ENCODE peak calls at places on chromosome 13, in nine cellular contexts. G, K, S, H, T, Y, C, V and Q are unnamed samples.

GRCh38 chr13:68428292-68428691 is 1198.2 kb upstream of the PCDH9 start:
- DNase-seq in G (no peak), K (no peak), S (no peak), H (no peak), T (no peak), Y (no peak), C (no peak), V (no peak), Q (no peak)

GRCh38 chr13:112605531-112605990 is 17.6 kb upstream of the TUBGCP3 start:
- DNase-seq in G (no peak), K (no peak), S (no peak), H (no peak), T (no peak), Y (no peak), C (no peak), V (no peak), Q (no peak)

GRCh38 chr13:22926176-22927007 is 254.4 kb upstream of the SGCG start:
- DNase-seq in G (peak), K (no peak), S (no peak), H (no peak), T (peak), Y (peak), C (peak), V (peak), Q (no peak)

GRCh38 chr13:49933511-49933910 is 2.6 kb downstream of the SPRYD7 start:
- DNase-seq in G (no peak), K (no peak), S (no peak), H (no peak), T (no peak), Y (no peak), C (no peak), V (no peak), Q (no peak)

GRCh38 chr13:44040070-44040753 is 160.5 kb downstream of the LACC1 start:
- DNase-seq in G (no peak), K (no peak), S (no peak), H (no peak), T (no peak), Y (no peak), C (no peak), V (peak), Q (no peak)

GRCh38 chr13:105878119-105878518 is 657.3 kb downstream of the EFNB2 start:
- DNase-seq in G (no peak), K (no peak), S (no peak), H (no peak), T (no peak), Y (no peak), C (no peak), V (no peak), Q (no peak)

GRCh38 chr13:47594833-47595232 is 406.2 kb downstream of the SUCLA2 start:
- DNase-seq in G (no peak), K (no peak), S (no peak), H (no peak), T (no peak), Y (no peak), C (no peak), V (no peak), Q (peak)

GRCh38 chr13:99151516-99151915 is 49.1 kb upstream of the UBAC2 start:
- DNase-seq in G (no peak), K (no peak), S (no peak), H (no peak), T (no peak), Y (no peak), C (no peak), V (peak), Q (no peak)

GRCh38 chr13:27791901-27792392 is 336 bp upstream of the GSX1 start:
- DNase-seq in G (no peak), K (no peak), S (no peak), H (no peak), T (no peak), Y (no peak), C (no peak), V (no peak), Q (no peak)

GRCh38 chr13:28499579-28499978 is 4.7 kb upstream of the FLT1 start:
- DNase-seq in G (no peak), K (no peak), S (no peak), H (no peak), T (no peak), Y (no peak), C (no peak), V (no peak), Q (no peak)

GRCh38 chr13:41457589-41458186 is 338 bp downstream of the RGCC start:
- DNase-seq in G (peak), K (peak), S (no peak), H (no peak), T (no peak), Y (no peak), C (no peak), V (no peak), Q (no peak)

GRCh38 chr13:98746968-98747367 is 5.5 kb downstream of the SLC15A1 start:
- DNase-seq in G (no peak), K (no peak), S (no peak), H (no peak), T (no peak), Y (no peak), C (no peak), V (no peak), Q (no peak)

GRCh38 chr13:81017525-81018152 is 676.7 kb upstream of the SPRY2 start:
- DNase-seq in G (no peak), K (no peak), S (no peak), H (no peak), T (peak), Y (no peak), C (no peak), V (peak), Q (peak)

GRCh38 chr13:68940049-68940448 is 1167.6 kb upstream of the ATXN8OS start:
- DNase-seq in G (no peak), K (no peak), S (no peak), H (no peak), T (peak), Y (no peak), C (no peak), V (no peak), Q (no peak)

GRCh38 chr13:36819811-36820140 is 754 bp downstream of the RFXAP start:
- DNase-seq in G (peak), K (no peak), S (no peak), H (no peak), T (peak), Y (no peak), C (no peak), V (peak), Q (peak)

GRCh38 chr13:89763011-89763410 is 1584.5 kb upstream of the MIR17HG start:
- DNase-seq in G (no peak), K (no peak), S (no peak), H (no peak), T (no peak), Y (no peak), C (no peak), V (no peak), Q (no peak)

GRCh38 chr13:20495087-20496023 is 30.3 kb downstream of the CRYL1 start:
- DNase-seq in G (peak), K (peak), S (no peak), H (no peak), T (peak), Y (peak), C (no peak), V (peak), Q (peak)

GRCh38 chr13:33372251-33372919 is 86.8 kb upstream of the STARD13 start:
- DNase-seq in G (no peak), K (no peak), S (no peak), H (no peak), T (no peak), Y (no peak), C (no peak), V (no peak), Q (no peak)

GRCh38 chr13:49954674-49955455 is 18.7 kb upstream of the SPRYD7 start:
- DNase-seq in G (no peak), K (no peak), S (no peak), H (no peak), T (no peak), Y (no peak), C (no peak), V (peak), Q (no peak)

GRCh38 chr13:99895428-99895998 is 76.1 kb downstream of the ZIC5 start:
- DNase-seq in G (no peak), K (peak), S (no peak), H (no peak), T (no peak), Y (no peak), C (no peak), V (no peak), Q (no peak)

GRCh38 chr13:29883941-29884518 is 33.6 kb upstream of the UBL3 start:
- DNase-seq in G (no peak), K (no peak), S (no peak), H (no peak), T (no peak), Y (no peak), C (no peak), V (peak), Q (no peak)

GRCh38 chr13:91491980-91492379 is 93.6 kb downstream of the GPC5 start:
- DNase-seq in G (no peak), K (no peak), S (no peak), H (no peak), T (no peak), Y (no peak), C (no peak), V (no peak), Q (no peak)

GRCh38 chr13:87712012-87712411 is 40.8 kb downstream of the SLITRK5 start:
- DNase-seq in G (no peak), K (no peak), S (no peak), H (no peak), T (no peak), Y (no peak), C (no peak), V (no peak), Q (no peak)

GRCh38 chr13:62418872-62419271 is 1003.2 kb upstream of the PCDH20 start:
- DNase-seq in G (no peak), K (no peak), S (no peak), H (no peak), T (no peak), Y (no peak), C (no peak), V (no peak), Q (no peak)

GRCh38 chr13:84641491-84641890 is 759.2 kb upstream of the SLITRK1 start:
- DNase-seq in G (no peak), K (no peak), S (no peak), H (no peak), T (no peak), Y (no peak), C (no peak), V (peak), Q (no peak)

GRCh38 chr13:32278456-32278855 is 36.7 kb downstream of the ZAR1L start:
- DNase-seq in G (no peak), K (no peak), S (no peak), H (no peak), T (no peak), Y (no peak), C (no peak), V (no peak), Q (no peak)

GRCh38 chr13:99320693-99321481 is 13.7 kb upstream of the GPR183 start:
- DNase-seq in G (no peak), K (no peak), S (no peak), H (no peak), T (no peak), Y (no peak), C (no peak), V (peak), Q (peak)

GRCh38 chr13:28707629-28708427 is 10.9 kb downstream of the SLC46A3 start:
- DNase-seq in G (no peak), K (no peak), S (no peak), H (no peak), T (no peak), Y (no peak), C (no peak), V (peak), Q (no peak)

GRCh38 chr13:109301711-109302110 is 484.7 kb downstream of the IRS2 start:
- DNase-seq in G (no peak), K (no peak), S (no peak), H (no peak), T (no peak), Y (no peak), C (no peak), V (no peak), Q (no peak)

GRCh38 chr13:44879452-44880058 is 109.7 kb downstream of the NUFIP1 start:
- DNase-seq in G (no peak), K (no peak), S (no peak), H (no peak), T (no peak), Y (no peak), C (no peak), V (peak), Q (peak)

GRCh38 chr13:27403252-27403678 is 21.2 kb upstream of the GTF3A start:
- DNase-seq in G (no peak), K (no peak), S (no peak), H (no peak), T (peak), Y (no peak), C (no peak), V (peak), Q (no peak)

DNA sequence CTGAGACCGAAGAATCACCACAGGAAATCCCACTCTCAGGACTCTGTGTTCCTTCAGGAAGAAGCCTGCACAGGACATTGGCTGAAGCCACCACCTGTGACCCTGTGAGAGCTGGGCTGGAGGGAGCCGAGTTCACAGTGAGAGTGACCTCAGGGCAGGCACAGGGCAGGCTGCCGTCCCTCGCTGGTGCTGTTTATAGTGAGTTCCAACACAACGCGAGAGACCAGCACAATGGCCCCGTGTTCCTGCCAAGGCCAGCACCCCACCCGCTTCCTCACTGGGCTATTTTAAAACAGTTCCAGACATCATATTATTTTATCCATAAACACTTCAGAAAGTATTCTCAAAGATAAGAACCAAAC is 18.4 kb upstream of the GAS6 start:
- DNase-seq in G (peak), K (peak), S (peak), H (no peak), T (no peak), Y (no peak), C (peak), V (peak), Q (no peak)
- H3K4me3 ChIP-seq in G (no peak), K (no peak), S (no peak), H (peak), T (no peak), Y (no peak), C (no peak), V (no peak), Q (no peak)

GRCh38 chr13:34914416-34914815 is 27.7 kb upstream of the NBEA start:
- DNase-seq in G (no peak), K (no peak), S (no peak), H (no peak), T (no peak), Y (no peak), C (no peak), V (no peak), Q (no peak)
- H3K4me3 ChIP-seq in G (no peak), K (no peak), S (no peak), H (no peak), T (no peak), Y (no peak), C (no peak), V (no peak), Q (no peak)

GRCh38 chr13:51589793-51590192 is 5.5 kb downstream of the WDFY2 start:
- DNase-seq in G (no peak), K (no peak), S (no peak), H (no peak), T (no peak), Y (no peak), C (no peak), V (no peak), Q (no peak)
- H3K4me3 ChIP-seq in G (no peak), K (no peak), S (no peak), H (no peak), T (no peak), Y (no peak), C (no peak), V (no peak), Q (no peak)

GRCh38 chr13:110305544-110305943 is 1.4 kb downstream of the COL4A1 start:
- DNase-seq in G (no peak), K (no peak), S (no peak), H (no peak), T (no peak), Y (no peak), C (no peak), V (peak), Q (no peak)

GRCh38 chr13:110306340-110306959 is 507 bp downstream of the COL4A1 start:
- DNase-seq in G (peak), K (no peak), S (peak), H (no peak), T (peak), Y (peak), C (no peak), V (peak), Q (no peak)

GRCh38 chr13:110305001-110305400 is 2.0 kb downstream of the COL4A1 start:
- DNase-seq in G (peak), K (no peak), S (no peak), H (no peak), T (no peak), Y (no peak), C (no peak), V (no peak), Q (no peak)

GRCh38 chr13:110306960-110307696 is at the start of the genes COL4A1 and COL4A2:
- DNase-seq in G (peak), K (no peak), S (peak), H (no peak), T (peak), Y (peak), C (peak), V (peak), Q (no peak)

DNA sequence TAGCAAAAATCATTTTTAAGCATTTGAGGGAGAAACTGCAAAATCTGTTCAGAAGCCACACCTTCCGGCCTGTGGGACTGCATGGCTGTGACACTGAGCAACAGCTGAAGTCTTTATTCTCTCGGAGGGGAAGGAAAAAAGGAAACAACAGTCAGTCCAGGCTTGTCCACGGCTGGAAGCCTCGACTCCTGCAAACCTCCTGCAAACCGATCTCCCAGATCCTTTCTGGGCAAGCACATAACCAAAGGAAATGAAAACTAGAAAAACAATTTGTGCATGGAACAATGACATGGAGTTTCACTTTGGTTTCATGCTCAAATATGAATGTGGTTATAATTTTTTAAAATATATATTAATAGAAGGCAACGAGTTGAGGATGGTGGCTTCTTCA is 1.0 kb downstream of the COL4A1 start:
- DNase-seq in G (peak), K (no peak), S (peak), H (no peak), T (no peak), Y (no peak), C (no peak), V (peak), Q (no peak)
- H3K4me3 ChIP-seq in G (peak), K (no peak), S (peak), H (peak), T (peak), Y (peak), C (peak), V (peak), Q (no peak)

GRCh38 chr13:114141261-114141996 is 9.0 kb upstream of the RASA3 start:
- DNase-seq in G (no peak), K (no peak), S (peak), H (no peak), T (no peak), Y (no peak), C (no peak), V (no peak), Q (no peak)
- H3K4me3 ChIP-seq in G (no peak), K (peak), S (no peak), H (no peak), T (no peak), Y (no peak), C (no peak), V (no peak), Q (no peak)

DNA sequence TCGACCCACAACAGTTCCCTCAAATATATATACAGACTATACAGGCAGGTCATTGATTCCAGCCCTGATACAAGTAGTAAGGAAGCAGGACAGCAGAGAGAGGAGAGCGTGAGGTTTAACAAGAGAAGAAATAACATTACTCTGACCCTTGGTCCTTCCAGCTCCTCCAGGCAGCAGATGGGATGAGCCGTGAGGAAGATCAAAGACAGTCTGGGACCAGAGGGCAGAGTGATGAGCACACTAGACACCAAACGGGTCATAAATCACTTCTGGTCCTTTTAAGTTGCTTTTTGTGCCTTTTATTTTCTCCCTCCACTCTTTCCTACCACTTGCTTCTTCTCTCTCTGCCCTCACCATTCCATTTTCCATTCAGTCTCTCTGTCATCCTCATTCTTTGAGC is 16.9 kb upstream of the MICU2 start:
- DNase-seq in G (no peak), K (no peak), S (no peak), H (no peak), T (no peak), Y (no peak), C (no peak), V (no peak), Q (no peak)
- H3K4me3 ChIP-seq in G (no peak), K (no peak), S (no peak), H (no peak), T (no peak), Y (no peak), C (no peak), V (no peak), Q (no peak)